ENCODE peak calls at places on chromosomes 3 and 15, in six cellular contexts. E is epithelial cell of esophagus, U is tibial nerve, L is WERI-Rb-1, W is suprapubic skin, S is heart right ventricle. V is an unnamed sample.

GRCh38 chr15:73865904-73866303 is 7.5 kb upstream of the TBC1D21 start:
- DNase-seq in E (no peak), L (no peak), U (no peak), W (no peak), S (no peak), V (no peak)

GRCh38 chr3:134029734-134030381 is at the start of gene SLCO2A1:
- DNase-seq in W (peak), U (no peak), L (peak), S (peak), E (peak), V (no peak)

GRCh38 chr3:170809975-170810357 is 60.0 kb downstream of the RPL22L1 start:
- DNase-seq in U (no peak), W (no peak), S (no peak), E (peak), L (no peak), V (no peak)

GRCh38 chr3:16300881-16301359 is 35.9 kb downstream of the OXNAD1 start:
- DNase-seq in W (no peak), L (no peak), E (peak), S (no peak), U (no peak), V (no peak)

GRCh38 chr3:72255736-72256559 is 471.0 kb upstream of the PROK2 start:
- DNase-seq in E (peak), W (no peak), L (no peak), S (peak), U (no peak), V (no peak)

GRCh38 chr3:133113526-133113925 is 75.3 kb downstream of the TMEM108 start:
- DNase-seq in S (no peak), U (no peak), L (no peak), E (peak), W (no peak), V (no peak)

GRCh38 chr3:27633224-27633545 is 88.9 kb downstream of the EOMES start:
- DNase-seq in U (no peak), E (peak), W (no peak), L (no peak), S (no peak), V (peak)

GRCh38 chr3:188489639-188490405 is 335.9 kb downstream of the LPP start:
- DNase-seq in S (no peak), W (no peak), L (no peak), U (no peak), E (peak), V (no peak)

GRCh38 chr3:186705882-186706780 is 11.0 kb upstream of the KNG1 start:
- DNase-seq in W (no peak), U (no peak), L (no peak), S (no peak), E (no peak), V (no peak)

GRCh38 chr3:89098173-89098572 is 9.2 kb upstream of the EPHA3 start:
- DNase-seq in S (no peak), W (no peak), U (no peak), L (no peak), E (peak), V (no peak)

GRCh38 chr15:58260186-58260910 is 122.2 kb downstream of the AQP9 start:
- DNase-seq in S (no peak), L (no peak), U (no peak), E (peak), W (no peak), V (no peak)

GRCh38 chr3:49855662-49856061 is 702 bp downstream of the TRAIP start:
- DNase-seq in E (no peak), S (no peak), U (no peak), W (no peak), L (no peak), V (no peak)

GRCh38 chr3:49859576-49860305 is 3.4 kb upstream of the TRAIP start:
- DNase-seq in S (no peak), L (no peak), E (no peak), W (no peak), U (no peak), V (no peak)

GRCh38 chr3:49856181-49857005 is at the start of gene TRAIP:
- DNase-seq in S (peak), U (peak), L (peak), E (peak), W (peak), V (peak)
- TF ChIP-seq CTCF in S (no peak), U (no peak), L (peak), E (no peak), W (no peak), V (no peak)

GRCh38 chr15:75637245-75638009 is 2.6 kb downstream of the IMP3 start:
- DNase-seq in S (no peak), W (no peak), L (no peak), U (no peak), E (no peak), V (no peak)
- H3K4me3 ChIP-seq in S (peak), W (peak), L (no peak), U (no peak), E (no peak), V (no peak)

GRCh38 chr3:12158387-12159226 is at the start of gene TIMP4:
- DNase-seq in U (peak), W (no peak), L (no peak), E (peak), S (peak), V (no peak)

GRCh38 chr3:12159227-12159601 is 502 bp upstream of the TIMP4 start:
- DNase-seq in E (no peak), W (no peak), L (no peak), S (no peak), U (no peak), V (no peak)

GRCh38 chr3:12155833-12156232 is 2.9 kb downstream of the TIMP4 start:
- DNase-seq in S (no peak), U (no peak), L (no peak), W (no peak), E (peak), V (peak)

GRCh38 chr3:12155264-12155663 is 3.4 kb downstream of the TIMP4 start:
- DNase-seq in S (no peak), L (no peak), E (no peak), U (no peak), W (no peak), V (no peak)

DNA sequence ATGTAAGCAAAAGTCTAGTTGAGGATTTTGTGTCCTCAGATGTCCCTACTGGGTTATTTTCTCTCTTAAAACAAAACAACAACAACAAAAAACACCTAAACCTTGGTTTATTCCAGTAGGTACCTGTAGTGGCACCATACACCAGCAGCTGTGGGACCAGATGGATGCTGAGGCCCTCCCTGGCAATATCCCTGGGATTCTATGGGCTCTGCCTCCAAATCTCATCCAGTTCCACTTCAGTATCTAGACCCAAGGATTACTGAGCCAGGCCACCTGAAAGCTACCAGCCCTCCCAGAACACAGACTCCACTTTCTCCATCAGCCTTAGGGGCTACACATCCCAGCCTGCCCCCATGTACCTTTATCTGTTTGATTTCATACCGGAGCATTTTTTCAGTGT is 1.7 kb downstream of the TIMP4 start:
- DNase-seq in E (no peak), W (no peak), L (no peak), S (no peak), U (no peak), V (no peak)
- TF ChIP-seq CTCF in E (no peak), W (no peak), L (no peak), S (no peak), U (no peak), V (no peak)

DNA sequence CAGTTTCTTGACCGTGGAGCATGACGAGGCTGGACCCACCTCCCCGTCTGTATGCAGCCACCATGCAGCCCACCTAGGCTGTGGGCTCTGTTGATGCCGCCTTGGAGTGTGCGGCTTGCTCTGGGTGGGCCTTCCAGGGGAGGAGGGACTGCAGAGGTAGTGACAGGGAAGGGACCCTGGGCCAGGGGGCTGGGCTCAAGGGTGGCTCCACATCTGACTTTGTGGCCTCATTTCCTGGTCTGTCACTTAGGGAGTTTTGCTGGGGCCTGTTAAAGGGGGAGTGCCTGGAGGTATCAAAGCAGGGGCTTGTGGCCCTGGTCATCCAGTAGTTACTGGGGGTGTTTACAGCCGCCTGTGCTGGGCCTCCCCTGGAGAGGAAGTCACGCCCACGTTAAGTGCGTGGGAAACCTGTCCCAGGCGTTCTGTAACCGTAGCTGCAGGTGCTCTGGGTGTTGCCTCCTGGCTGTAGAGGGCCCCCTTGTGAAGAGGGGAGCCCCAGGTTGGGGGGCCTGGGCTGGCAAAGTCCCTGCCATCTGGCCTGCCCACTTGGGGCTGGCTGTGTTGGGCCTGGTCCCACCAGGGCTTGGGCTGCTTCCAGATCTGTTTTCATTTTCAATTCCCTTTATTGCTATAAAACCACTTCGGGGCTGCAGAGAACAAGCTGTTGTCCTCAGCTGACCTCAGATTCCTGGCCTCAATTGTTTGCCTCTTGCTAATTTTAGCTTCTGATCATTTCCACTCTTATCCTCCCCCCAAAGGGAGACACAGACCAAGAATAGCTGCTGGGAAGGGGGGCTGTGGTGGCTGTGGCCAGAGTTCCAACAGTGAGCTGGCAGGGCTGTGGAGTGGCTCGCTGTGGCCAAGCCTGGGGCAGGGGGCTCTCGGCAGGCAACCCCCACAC is 26.5 kb downstream of the KLF13 start:
- DNase-seq in E (no peak), S (peak), W (no peak), L (peak), U (no peak), V (peak)
- H3K4me3 ChIP-seq in E (no peak), S (peak), W (peak), L (no peak), U (no peak), V (no peak)